ENCODE peak calls at places on chromosomes 6 and 20, in seven cellular contexts. P, Z, I, E, D, C and J are unnamed samples.
A peak's percentile ranks its signal among the peaks of the same experiment; 100 is the strongest.

GRCh38 chr6:93341900-93342613 is 77.3 kb downstream of the EPHA7 start:
- DNase-seq in I (no peak), C (no peak), E (no peak), P (no peak), D (no peak), Z (peak; percentile 3), J (no peak)

GRCh38 chr6:95846652-95847051 is 169.1 kb upstream of the FUT9 start:
- DNase-seq in C (no peak), E (no peak), I (no peak), D (no peak), Z (no peak), P (no peak), J (no peak)

GRCh38 chr6:97697450-97697849 is 414.4 kb upstream of the MMS22L start:
- DNase-seq in C (no peak), Z (no peak), I (no peak), D (no peak), P (peak; percentile 86), E (peak; percentile 86), J (no peak)

GRCh38 chr20:2746636-2747265 is 53.7 kb downstream of the CPXM1 start:
- DNase-seq in I (no peak), D (no peak), C (no peak), Z (no peak), P (no peak), E (no peak), J (no peak)

GRCh38 chr6:1697688-1698351 is 88.1 kb downstream of the FOXC1 start:
- DNase-seq in I (no peak), E (no peak), D (no peak), C (no peak), P (no peak), Z (no peak), J (no peak)

GRCh38 chr20:12928755-12929401 is 79.9 kb upstream of the SPTLC3 start:
- DNase-seq in P (peak; percentile 6), I (no peak), E (peak; percentile 92), Z (no peak), D (no peak), C (peak; percentile 28), J (no peak)

GRCh38 chr20:45924391-45925261 is 9.9 kb upstream of the PCIF1 start:
- DNase-seq in E (peak; percentile 82), P (no peak), D (no peak), I (peak; percentile 41), Z (no peak), C (no peak), J (no peak)

GRCh38 chr6:147741419-147741818 is 232.9 kb downstream of the SAMD5 start:
- DNase-seq in P (no peak), Z (no peak), I (no peak), E (no peak), C (no peak), D (no peak), J (no peak)

GRCh38 chr20:50992336-50992732 is 30.6 kb downstream of the KCNG1 start:
- DNase-seq in I (no peak), P (no peak), E (no peak), C (no peak), D (no peak), Z (no peak), J (peak; percentile 81)

GRCh38 chr6:169188051-169188863 is 65.4 kb downstream of the THBS2 start:
- DNase-seq in Z (no peak), P (peak; percentile 42), D (no peak), C (no peak), E (peak; percentile 85), I (no peak), J (peak; percentile 39)

GRCh38 chr6:43292763-43293318 is 5.2 kb upstream of the SLC22A7 start:
- DNase-seq in C (no peak), D (no peak), Z (no peak), E (no peak), I (no peak), P (no peak), J (no peak)

GRCh38 chr6:240151-240550 is 52.1 kb upstream of the DUSP22 start:
- DNase-seq in I (no peak), C (no peak), E (no peak), D (no peak), Z (no peak), P (no peak), J (no peak)

GRCh38 chr20:13024581-13024980 is 15.8 kb downstream of the SPTLC3 start:
- DNase-seq in C (no peak), I (no peak), E (peak; percentile 42), D (no peak), P (no peak), Z (no peak), J (no peak)

GRCh38 chr20:14336667-14337066 is 745 bp downstream of the FLRT3 start:
- DNase-seq in E (peak; percentile 58), Z (peak; percentile 8), C (peak; percentile 68), I (no peak), D (peak; percentile 45), P (no peak), J (peak; percentile 58)

GRCh38 chr6:56843476-56844349 is 111.2 kb upstream of the BEND6 start:
- DNase-seq in D (peak; percentile 96), E (peak; percentile 80), I (peak; percentile 59), P (no peak), Z (peak; percentile 78), C (peak; percentile 90), J (peak; percentile 96)

GRCh38 chr20:58584881-58585752 is 66.0 kb upstream of the STX16 start:
- DNase-seq in D (no peak), Z (no peak), E (peak; percentile 51), C (no peak), I (no peak), P (no peak), J (peak; percentile 38)

GRCh38 chr6:169827372-169827771 is 76.0 kb downstream of the ERMARD start:
- DNase-seq in P (no peak), D (no peak), Z (no peak), C (no peak), E (no peak), I (no peak), J (peak; percentile 61)

DNA sequence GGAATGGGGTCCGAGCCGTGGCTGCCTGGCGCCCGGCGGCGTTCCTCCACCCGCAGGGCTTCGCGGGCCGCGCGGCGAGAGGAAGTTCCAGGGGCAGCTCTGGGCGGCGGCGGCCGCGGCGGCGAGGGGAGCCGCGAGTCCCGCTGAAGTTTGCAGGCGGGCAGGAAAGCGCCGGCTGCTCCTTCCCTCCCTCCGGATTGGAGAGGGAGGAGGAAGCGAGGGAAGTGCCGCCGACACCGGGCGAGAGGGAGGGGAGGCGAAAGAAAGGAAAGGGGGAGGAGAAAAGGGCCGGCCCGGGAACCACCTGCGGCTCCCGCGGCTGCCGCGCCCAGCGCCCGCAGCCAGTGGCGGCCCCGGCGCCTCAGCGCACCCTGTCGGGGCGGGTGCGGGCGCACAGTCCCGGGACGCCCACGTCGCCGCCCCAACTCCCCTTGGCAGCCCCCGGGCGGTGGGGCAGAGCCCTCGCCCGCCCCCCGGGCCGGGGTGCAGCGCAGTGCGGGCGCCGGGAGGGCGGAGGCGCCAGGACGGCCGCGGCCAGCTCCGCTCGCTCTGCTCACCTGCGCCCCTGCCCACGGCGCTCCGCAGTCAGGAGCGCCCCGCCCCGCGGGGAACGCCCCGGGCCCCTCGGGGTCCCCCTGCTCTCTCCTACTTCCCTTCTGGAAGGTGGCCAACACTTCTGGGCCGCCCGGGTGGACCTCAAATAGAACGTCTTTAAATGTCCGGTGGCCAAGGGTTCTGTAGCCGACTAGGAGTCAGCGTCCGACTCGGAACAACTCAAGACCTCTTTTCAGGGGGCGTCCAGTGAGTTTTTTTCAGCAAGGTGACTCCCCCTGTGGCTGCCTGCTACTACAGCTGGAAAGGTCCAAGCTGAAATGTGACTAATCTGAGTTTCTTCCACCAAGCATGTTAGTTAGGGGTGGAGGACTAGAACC is 80.3 kb upstream of the CCDC28A start:
- DNase-seq in E (peak; percentile 74), P (peak; percentile 21), I (peak; percentile 36), C (peak; percentile 69), Z (peak; percentile 67), D (peak; percentile 79), J (peak; percentile 91)
- TF ChIP-seq CTCF in E (peak; percentile 30), P (peak; percentile 25), I (no peak), C (peak; percentile 22), Z (no peak), D (no peak), J (peak; percentile 40)

DNA sequence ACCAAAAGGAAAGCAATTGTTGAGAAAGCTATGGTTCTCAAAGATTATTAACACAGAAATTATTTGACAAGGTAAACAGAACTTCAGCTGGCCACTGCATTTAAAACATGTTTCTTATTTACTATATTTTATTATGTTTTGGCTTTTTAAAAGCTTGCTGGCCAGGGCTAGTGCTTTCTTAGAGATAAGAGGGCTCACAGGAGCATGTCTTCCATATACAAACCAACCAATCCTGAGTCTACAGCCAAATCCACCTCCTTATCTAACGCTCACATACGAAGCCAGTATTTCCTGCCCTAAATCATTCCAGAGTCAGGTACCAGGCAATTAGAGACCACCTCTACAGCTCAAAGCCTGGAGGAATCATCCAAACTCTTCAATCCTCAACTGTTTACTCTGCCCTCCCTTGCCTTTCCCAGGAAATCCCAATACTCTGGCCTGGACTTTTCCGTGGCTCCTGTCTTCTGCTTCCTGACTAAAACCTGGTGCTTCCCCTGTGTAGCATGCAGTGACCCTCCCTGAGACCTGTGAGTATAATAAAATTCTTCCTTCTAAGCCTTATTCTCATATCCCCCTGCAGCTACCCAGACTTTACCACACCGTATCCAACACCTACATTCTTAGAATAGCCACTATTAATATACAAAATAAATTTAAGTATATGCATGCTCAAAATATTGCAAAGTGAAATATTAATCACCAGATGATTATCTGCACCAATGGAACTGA is 33.2 kb downstream of the RANBP9 start:
- DNase-seq in I (no peak), P (no peak), Z (no peak), E (no peak), C (no peak), D (no peak), J (no peak)
- TF ChIP-seq CTCF in I (no peak), P (no peak), Z (no peak), E (no peak), C (no peak), D (no peak), J (no peak)

DNA sequence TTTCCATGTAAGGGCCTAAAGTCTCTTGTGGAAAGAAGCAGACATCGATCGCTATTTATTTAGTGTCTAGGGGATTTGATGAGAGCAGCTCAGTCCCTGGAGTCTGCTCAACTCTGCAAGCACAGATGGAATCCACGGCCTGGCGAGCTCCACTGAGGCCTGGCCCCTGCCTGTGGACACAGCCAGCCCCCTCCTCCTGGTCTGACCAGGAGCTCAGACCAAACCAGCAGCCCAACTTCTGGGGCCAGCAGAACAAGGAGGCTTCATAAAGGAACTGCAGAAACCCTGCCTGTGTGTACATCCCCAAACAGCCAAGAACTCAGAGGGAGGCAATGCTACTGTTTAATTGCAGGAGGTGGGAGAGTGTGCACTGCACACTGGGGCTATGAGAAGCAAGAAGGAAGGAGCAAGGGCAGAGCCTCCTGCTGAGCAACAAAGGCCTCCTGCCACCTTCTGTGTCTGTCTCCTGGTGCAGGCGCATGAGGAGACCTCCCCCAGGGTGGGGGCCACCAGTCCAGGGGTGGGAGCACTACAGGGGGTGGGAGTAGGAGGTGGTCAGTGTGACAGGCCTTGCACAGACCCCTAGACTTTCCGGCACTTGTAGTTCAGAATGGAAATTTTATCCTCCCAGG is 3.8 kb downstream of the CST5 start:
- DNase-seq in I (no peak), Z (no peak), E (no peak), C (no peak), D (no peak), P (no peak), J (no peak)
- TF ChIP-seq CTCF in I (no peak), Z (no peak), E (no peak), C (no peak), D (no peak), P (no peak), J (no peak)

DNA sequence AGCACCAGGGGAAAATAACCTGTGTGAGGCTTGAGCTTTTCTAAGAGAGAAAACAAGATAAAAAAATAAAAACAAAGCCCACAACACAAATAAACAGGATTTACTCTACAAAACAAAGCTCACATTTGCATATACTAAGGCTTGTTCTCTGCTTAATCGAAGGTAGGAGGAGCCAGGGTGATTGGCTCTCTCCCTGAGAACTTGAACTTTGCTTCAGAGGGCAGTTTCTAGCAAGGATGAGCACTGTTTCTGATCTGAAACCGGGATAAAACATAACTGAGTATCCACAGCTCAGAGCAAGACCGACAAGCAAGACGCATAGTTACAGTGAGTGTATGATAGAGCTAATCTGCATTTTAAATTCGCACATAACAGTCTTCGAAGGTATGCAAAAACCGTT is 200.6 kb downstream of the PRKN start:
- DNase-seq in C (no peak), Z (no peak), P (no peak), E (no peak), I (no peak), D (no peak), J (no peak)
- TF ChIP-seq CTCF in C (no peak), Z (no peak), P (no peak), E (no peak), I (no peak), D (no peak), J (no peak)